ENCODE peak calls at places on chromosomes 4 and X, in nine cellular contexts. One of them, this sample, is unnamed.

GRCh38 chr4:7381890-7382633 is 52.7 kb downstream of the PSAPL1 start:
- DNase-seq in PC-3: no peak
- DNase-seq in ovary: peak; percentile 5
- DNase-seq in heart right ventricle: no peak
- DNase-seq in dorsolateral prefrontal cortex: peak; percentile 13
- DNase-seq in right lobe of liver: no peak
- DNase-seq in AG04450: no peak
- DNase-seq in cardiac muscle cell: no peak
- DNase-seq in heart left ventricle: peak; percentile 11
- DNase-seq in this sample: no peak

GRCh38 chr4:107736924-107737448 is 17.0 kb upstream of the PAPSS1 start:
- DNase-seq in PC-3: peak; percentile 54
- DNase-seq in ovary: no peak
- DNase-seq in heart right ventricle: no peak
- DNase-seq in dorsolateral prefrontal cortex: no peak
- DNase-seq in right lobe of liver: no peak
- DNase-seq in AG04450: no peak
- DNase-seq in cardiac muscle cell: peak; percentile 74
- DNase-seq in heart left ventricle: no peak
- DNase-seq in this sample: peak; percentile 89

GRCh38 chr4:105715692-105716278 is 7.2 kb downstream of the GSTCD start:
- DNase-seq in PC-3: peak; percentile 64
- DNase-seq in ovary: no peak
- DNase-seq in heart right ventricle: no peak
- DNase-seq in dorsolateral prefrontal cortex: no peak
- DNase-seq in right lobe of liver: no peak
- DNase-seq in AG04450: no peak
- DNase-seq in cardiac muscle cell: peak; percentile 28
- DNase-seq in heart left ventricle: no peak
- DNase-seq in this sample: no peak

GRCh38 chr4:186342582-186342981 is 76.6 kb downstream of the F11 start:
- DNase-seq in PC-3: peak; percentile 50
- DNase-seq in ovary: no peak
- DNase-seq in heart right ventricle: no peak
- DNase-seq in dorsolateral prefrontal cortex: no peak
- DNase-seq in right lobe of liver: no peak
- DNase-seq in AG04450: no peak
- DNase-seq in cardiac muscle cell: no peak
- DNase-seq in heart left ventricle: no peak
- DNase-seq in this sample: no peak

GRCh38 chr4:52715255-52715897 is 35.8 kb downstream of the ERVMER34-1 start:
- DNase-seq in PC-3: no peak
- DNase-seq in ovary: no peak
- DNase-seq in heart right ventricle: no peak
- DNase-seq in dorsolateral prefrontal cortex: no peak
- DNase-seq in right lobe of liver: no peak
- DNase-seq in AG04450: no peak
- DNase-seq in cardiac muscle cell: no peak
- DNase-seq in heart left ventricle: no peak
- DNase-seq in this sample: no peak

GRCh38 chrX:6279277-6279909 is 50.7 kb upstream of the NLGN4X start:
- DNase-seq in PC-3: no peak
- DNase-seq in ovary: no peak
- DNase-seq in heart right ventricle: no peak
- DNase-seq in dorsolateral prefrontal cortex: no peak
- DNase-seq in right lobe of liver: no peak
- DNase-seq in AG04450: no peak
- DNase-seq in cardiac muscle cell: no peak
- DNase-seq in heart left ventricle: no peak
- DNase-seq in this sample: no peak

GRCh38 chr4:7663075-7663541 is 228.4 kb upstream of the PSAPL1 start:
- DNase-seq in PC-3: no peak
- DNase-seq in ovary: no peak
- DNase-seq in heart right ventricle: no peak
- DNase-seq in dorsolateral prefrontal cortex: no peak
- DNase-seq in right lobe of liver: no peak
- DNase-seq in AG04450: no peak
- DNase-seq in cardiac muscle cell: no peak
- DNase-seq in heart left ventricle: no peak
- DNase-seq in this sample: no peak

GRCh38 chr4:156790866-156791265 is 180.7 kb downstream of the PDGFC start:
- DNase-seq in PC-3: peak; percentile 85
- DNase-seq in ovary: no peak
- DNase-seq in heart right ventricle: no peak
- DNase-seq in dorsolateral prefrontal cortex: no peak
- DNase-seq in right lobe of liver: no peak
- DNase-seq in AG04450: no peak
- DNase-seq in cardiac muscle cell: peak; percentile 13
- DNase-seq in heart left ventricle: peak; percentile 32
- DNase-seq in this sample: peak; percentile 50

GRCh38 chr4:140012688-140013087 is 141.3 kb downstream of the MAML3 start:
- DNase-seq in PC-3: peak; percentile 93
- DNase-seq in ovary: no peak
- DNase-seq in heart right ventricle: peak; percentile 19
- DNase-seq in dorsolateral prefrontal cortex: peak; percentile 25
- DNase-seq in right lobe of liver: no peak
- DNase-seq in AG04450: peak; percentile 77
- DNase-seq in cardiac muscle cell: peak; percentile 60
- DNase-seq in heart left ventricle: peak; percentile 50
- DNase-seq in this sample: peak; percentile 84

GRCh38 chrX:39409246-39409917 is 608.1 kb downstream of the MID1IP1 start:
- DNase-seq in PC-3: no peak
- DNase-seq in ovary: no peak
- DNase-seq in heart right ventricle: no peak
- DNase-seq in dorsolateral prefrontal cortex: no peak
- DNase-seq in right lobe of liver: no peak
- DNase-seq in AG04450: no peak
- DNase-seq in cardiac muscle cell: no peak
- DNase-seq in heart left ventricle: no peak
- DNase-seq in this sample: no peak

GRCh38 chrX:1215123-1215823 is 2.8 kb upstream of the CRLF2 start:
- DNase-seq in PC-3: no peak
- DNase-seq in ovary: no peak
- DNase-seq in heart right ventricle: no peak
- DNase-seq in dorsolateral prefrontal cortex: no peak
- DNase-seq in right lobe of liver: no peak
- DNase-seq in AG04450: no peak
- DNase-seq in cardiac muscle cell: no peak
- DNase-seq in heart left ventricle: no peak
- DNase-seq in this sample: no peak

GRCh38 chrX:154516655-154517100 is 646 bp upstream of the FAM3A start:
- DNase-seq in PC-3: no peak
- DNase-seq in ovary: peak; percentile 71
- DNase-seq in heart right ventricle: no peak
- DNase-seq in dorsolateral prefrontal cortex: no peak
- DNase-seq in right lobe of liver: no peak
- DNase-seq in AG04450: no peak
- DNase-seq in cardiac muscle cell: peak; percentile 79
- DNase-seq in heart left ventricle: no peak
- DNase-seq in this sample: no peak

GRCh38 chrX:86805241-86805640 is 657.0 kb downstream of the DACH2 start:
- DNase-seq in PC-3: no peak
- DNase-seq in ovary: no peak
- DNase-seq in heart right ventricle: no peak
- DNase-seq in dorsolateral prefrontal cortex: no peak
- DNase-seq in right lobe of liver: no peak
- DNase-seq in AG04450: no peak
- DNase-seq in cardiac muscle cell: no peak
- DNase-seq in heart left ventricle: no peak
- DNase-seq in this sample: no peak

GRCh38 chr4:9811796-9812195 is 30.4 kb downstream of the DRD5 start:
- DNase-seq in PC-3: no peak
- DNase-seq in ovary: no peak
- DNase-seq in heart right ventricle: no peak
- DNase-seq in dorsolateral prefrontal cortex: no peak
- DNase-seq in right lobe of liver: no peak
- DNase-seq in AG04450: no peak
- DNase-seq in cardiac muscle cell: no peak
- DNase-seq in heart left ventricle: no peak
- DNase-seq in this sample: no peak

DNA sequence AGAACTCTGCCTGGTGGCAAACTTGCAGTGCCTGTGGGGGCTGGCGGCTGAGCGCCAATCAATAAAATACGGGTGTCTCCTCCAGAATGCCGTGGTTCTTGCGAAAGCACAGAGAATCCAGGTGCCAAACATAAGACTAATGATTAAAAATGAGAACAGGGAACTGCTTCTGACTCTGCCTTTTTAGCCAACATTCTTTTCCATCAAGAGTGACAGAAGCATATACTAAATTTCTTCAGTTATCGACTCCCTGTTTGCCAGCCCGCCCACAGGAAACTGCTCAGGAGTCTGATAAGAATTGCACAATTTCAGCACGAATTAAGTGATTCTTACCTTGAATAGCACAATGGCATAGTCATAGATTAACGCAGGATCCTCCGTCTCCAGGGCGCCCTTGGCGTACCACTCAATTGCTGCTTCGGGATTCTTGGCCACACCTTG is 74.9 kb downstream of the SEL1L3 start:
- DNase-seq in PC-3: no peak
- DNase-seq in ovary: no peak
- DNase-seq in heart right ventricle: no peak
- DNase-seq in dorsolateral prefrontal cortex: no peak
- DNase-seq in right lobe of liver: no peak
- DNase-seq in AG04450: no peak
- DNase-seq in cardiac muscle cell: no peak
- DNase-seq in heart left ventricle: no peak
- DNase-seq in this sample: no peak
- H3K27ac ChIP-seq in PC-3: no peak overlapping the region
- H3K27ac ChIP-seq in ovary: no peak overlapping the region
- H3K27ac ChIP-seq in heart right ventricle: no peak overlapping the region
- H3K27ac ChIP-seq in dorsolateral prefrontal cortex: no peak overlapping the region
- H3K27ac ChIP-seq in right lobe of liver: no peak overlapping the region
- H3K27ac ChIP-seq in AG04450: no peak overlapping the region
- H3K27ac ChIP-seq in cardiac muscle cell: no peak overlapping the region
- H3K27ac ChIP-seq in heart left ventricle: no peak overlapping the region
- H3K27ac ChIP-seq in this sample: no peak overlapping the region

DNA sequence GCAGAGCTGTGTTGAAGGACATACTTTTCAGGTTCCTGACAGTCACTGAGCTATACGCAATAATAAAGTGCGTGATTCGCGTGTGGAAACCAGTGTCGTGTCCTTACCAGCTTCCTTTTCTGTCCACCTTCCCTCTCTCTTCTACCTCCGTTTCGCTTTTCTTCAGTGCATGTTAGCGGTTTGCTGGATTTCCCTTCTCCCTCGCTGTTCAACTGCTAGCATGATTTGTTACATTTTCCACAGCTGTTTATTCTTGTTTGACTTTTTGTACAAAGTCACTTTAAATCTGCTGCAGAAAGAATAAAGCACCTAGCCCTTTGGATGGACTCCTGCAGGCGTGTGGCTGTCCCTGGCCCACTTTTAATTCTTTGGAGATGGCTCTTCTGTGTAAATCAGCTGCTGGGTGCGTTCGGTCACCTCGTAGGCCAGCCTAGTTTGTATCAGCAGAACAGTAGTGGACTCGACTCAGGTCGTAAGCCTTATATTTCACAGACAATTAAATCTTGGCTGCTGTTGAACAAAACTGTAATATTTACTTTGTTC is 8.9 kb upstream of the HAND2 start:
- DNase-seq in PC-3: no peak
- DNase-seq in ovary: no peak
- DNase-seq in heart right ventricle: no peak
- DNase-seq in dorsolateral prefrontal cortex: no peak
- DNase-seq in right lobe of liver: no peak
- DNase-seq in AG04450: no peak
- DNase-seq in cardiac muscle cell: no peak
- DNase-seq in heart left ventricle: no peak
- DNase-seq in this sample: peak; percentile 49
- H3K4me3 ChIP-seq in PC-3: no peak overlapping the region
- H3K4me3 ChIP-seq in ovary: peak overlapping the region; percentile 39
- H3K4me3 ChIP-seq in heart right ventricle: peak overlapping the region; percentile 38
- H3K4me3 ChIP-seq in dorsolateral prefrontal cortex: peak overlapping the region; percentile 45
- H3K4me3 ChIP-seq in right lobe of liver: peak overlapping the region; percentile 24
- H3K4me3 ChIP-seq in AG04450: peak overlapping the region; percentile 1
- H3K4me3 ChIP-seq in cardiac muscle cell: peak overlapping the region; percentile 16
- H3K4me3 ChIP-seq in heart left ventricle: peak overlapping the region; percentile 25
- H3K4me3 ChIP-seq in this sample: peak overlapping the region; percentile 78

DNA sequence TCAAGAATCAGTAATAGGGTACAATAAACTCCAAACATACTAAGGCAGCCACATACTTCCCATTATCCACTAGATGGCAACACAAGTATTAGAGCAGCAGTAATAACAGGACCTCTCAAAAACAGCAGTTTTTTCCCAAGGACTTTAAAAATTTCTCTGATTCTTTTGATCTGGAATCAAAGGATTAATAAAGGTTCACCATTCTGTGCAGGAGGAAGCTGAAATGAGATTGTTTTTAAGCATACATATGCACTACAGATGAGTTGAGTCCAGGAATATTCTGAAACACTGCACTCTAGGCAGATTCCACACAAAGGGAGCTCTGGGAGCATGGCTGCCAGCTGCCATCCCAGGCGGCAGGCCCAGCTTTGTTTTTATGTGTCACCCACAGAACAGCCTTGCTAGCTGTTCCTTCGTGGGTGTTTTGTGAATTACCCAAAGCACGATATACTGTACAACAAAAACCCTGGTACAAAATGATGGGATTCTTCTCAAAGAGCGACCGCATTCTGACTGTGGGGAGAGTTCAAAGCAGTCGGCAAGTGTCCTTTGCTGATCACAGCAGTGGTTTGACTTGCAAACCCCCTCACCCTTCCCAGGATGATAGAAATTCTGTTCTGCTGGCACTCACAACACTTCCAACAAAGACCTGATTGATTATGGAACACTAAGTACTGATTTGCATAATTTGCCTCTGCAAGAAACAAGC is 61.0 kb downstream of the STX18 start:
- DNase-seq in PC-3: no peak
- DNase-seq in ovary: no peak
- DNase-seq in heart right ventricle: no peak
- DNase-seq in dorsolateral prefrontal cortex: peak; percentile 54
- DNase-seq in right lobe of liver: no peak
- DNase-seq in AG04450: no peak
- DNase-seq in cardiac muscle cell: peak; percentile 13
- DNase-seq in heart left ventricle: no peak
- DNase-seq in this sample: no peak
- TF ChIP-seq CTCF in PC-3: peak; percentile 53
- TF ChIP-seq CTCF in ovary: no peak
- TF ChIP-seq CTCF in heart right ventricle: peak; percentile 26
- TF ChIP-seq CTCF in dorsolateral prefrontal cortex: peak; percentile 82
- TF ChIP-seq CTCF in right lobe of liver: peak; percentile 26
- TF ChIP-seq CTCF in AG04450: peak; percentile 71
- TF ChIP-seq CTCF in cardiac muscle cell: peak; percentile 57
- TF ChIP-seq CTCF in heart left ventricle: peak; percentile 19
- TF ChIP-seq CTCF in this sample: peak; percentile 67

GRCh38 chr4:133152330-133152791 is 3.3 kb downstream of the PCDH10 start:
- DNase-seq in PC-3: no peak
- DNase-seq in ovary: no peak
- DNase-seq in heart right ventricle: no peak
- DNase-seq in dorsolateral prefrontal cortex: no peak
- DNase-seq in right lobe of liver: no peak
- DNase-seq in AG04450: no peak
- DNase-seq in cardiac muscle cell: peak; percentile 23
- DNase-seq in heart left ventricle: no peak
- DNase-seq in this sample: peak; percentile 74
- H3K27ac ChIP-seq in PC-3: no peak overlapping the region
- H3K27ac ChIP-seq in ovary: peak overlapping the region; percentile 56
- H3K27ac ChIP-seq in heart right ventricle: no peak overlapping the region
- H3K27ac ChIP-seq in dorsolateral prefrontal cortex: peak overlapping the region; percentile 96
- H3K27ac ChIP-seq in right lobe of liver: no peak overlapping the region
- H3K27ac ChIP-seq in AG04450: no peak overlapping the region
- H3K27ac ChIP-seq in cardiac muscle cell: no peak overlapping the region
- H3K27ac ChIP-seq in heart left ventricle: no peak overlapping the region
- H3K27ac ChIP-seq in this sample: no peak overlapping the region

GRCh38 chr4:182142146-182143085 is 100.8 kb upstream of the TENM3 start:
- DNase-seq in PC-3: no peak
- DNase-seq in ovary: no peak
- DNase-seq in heart right ventricle: no peak
- DNase-seq in dorsolateral prefrontal cortex: no peak
- DNase-seq in right lobe of liver: no peak
- DNase-seq in AG04450: no peak
- DNase-seq in cardiac muscle cell: peak; percentile 44
- DNase-seq in heart left ventricle: no peak
- DNase-seq in this sample: peak; percentile 88
- H3K4me3 ChIP-seq in PC-3: no peak overlapping the region
- H3K4me3 ChIP-seq in ovary: peak overlapping the region; percentile 65
- H3K4me3 ChIP-seq in heart right ventricle: peak overlapping the region; percentile 51
- H3K4me3 ChIP-seq in dorsolateral prefrontal cortex: peak overlapping the region; percentile 67
- H3K4me3 ChIP-seq in right lobe of liver: peak overlapping the region; percentile 19
- H3K4me3 ChIP-seq in AG04450: peak overlapping the region; percentile 80
- H3K4me3 ChIP-seq in cardiac muscle cell: peak overlapping the region; percentile 90
- H3K4me3 ChIP-seq in heart left ventricle: peak overlapping the region; percentile 10
- H3K4me3 ChIP-seq in this sample: peak overlapping the region; percentile 91